ENCODE peak calls at places on chromosomes 12 and 14, in five cellular contexts. N is kidney tubule cell, H is WERI-Rb-1, A is GM13976, D is COR-L47. B is an unnamed sample.

GRCh38 chr12:53538209-53538689 is 31.0 kb upstream of the NPFF start:
- DNase-seq in N (no peak), H (no peak), A (no peak), D (peak), B (peak)

GRCh38 chr14:90301122-90301521 is 30.6 kb downstream of the NRDE2 start:
- DNase-seq in N (no peak), H (no peak), A (no peak), D (no peak), B (no peak)

GRCh38 chr12:5889381-5890047 is 55.5 kb downstream of the ANO2 start:
- DNase-seq in N (peak), H (peak), A (no peak), D (no peak), B (no peak)

GRCh38 chr12:93122569-93123091 is 193.5 kb upstream of the EEA1 start:
- DNase-seq in N (peak), H (no peak), A (no peak), D (no peak), B (no peak)

GRCh38 chr12:93376436-93377251 is 1.1 kb upstream of the NUDT4 start:
- DNase-seq in N (peak), H (peak), A (no peak), D (no peak), B (no peak)

GRCh38 chr12:57771271-57771872 is 533 bp downstream of the METTL1 start:
- DNase-seq in N (peak), H (peak), A (peak), D (peak), B (peak)

GRCh38 chr14:28870033-28870564 is 103.5 kb downstream of the FOXG1 start:
- DNase-seq in N (no peak), H (no peak), A (no peak), D (no peak), B (peak)

GRCh38 chr14:29215853-29216252 is 449.3 kb downstream of the FOXG1 start:
- DNase-seq in N (peak), H (no peak), A (no peak), D (peak), B (peak)

GRCh38 chr14:56666716-56667115 is 87.1 kb downstream of the TMEM260 start:
- DNase-seq in N (peak), H (no peak), A (no peak), D (no peak), B (no peak)

GRCh38 chr12:27193106-27193505 is 51.0 kb upstream of the STK38L start:
- DNase-seq in N (peak), H (no peak), A (no peak), D (no peak), B (no peak)

GRCh38 chr14:93103392-93104080 is 12.2 kb downstream of the ITPK1 start:
- DNase-seq in N (peak), H (no peak), A (peak), D (peak), B (no peak)

B was measured in NCI-H748 treated with DMSO at 0.1 percent for 48 hours.